ENCODE peak calls at places on chromosomes 7 and 10, in four cellular contexts. J, U, C and Z are unnamed samples.

GRCh38 chr10:30935078-30935477 is 96.6 kb downstream of the ZNF438 start:
- DNase-seq in U (no peak), C (no peak), J (no peak), Z (no peak)

GRCh38 chr10:119706521-119707278 is 19.1 kb upstream of the INPP5F start:
- DNase-seq in C (no peak), J (no peak), U (no peak), Z (no peak)

GRCh38 chr10:79347894-79348639 is 798 bp downstream of the PPIF start:
- DNase-seq in J (peak; percentile 37), C (no peak), U (peak; percentile 54), Z (no peak)

GRCh38 chr7:69659964-69660363 is 61.7 kb downstream of the AUTS2 start:
- DNase-seq in C (no peak), J (no peak), U (peak; percentile 16), Z (no peak)

GRCh38 chr7:75572396-75572795 is 80.3 kb downstream of the SPDYE5 start:
- DNase-seq in U (no peak), C (peak; percentile 25), J (peak; percentile 18), Z (no peak)

GRCh38 chr7:99324559-99324958 is 1.1 kb upstream of the ARPC1A start:
- DNase-seq in J (no peak), U (no peak), C (no peak), Z (no peak)

GRCh38 chr10:6995846-6996245 is 415.0 kb downstream of the SFMBT2 start:
- DNase-seq in J (no peak), U (no peak), C (no peak), Z (no peak)

GRCh38 chr10:124603376-124604213 is 140.6 kb downstream of the FAM53B start:
- DNase-seq in C (no peak), U (no peak), J (no peak), Z (no peak)

GRCh38 chr10:63761243-63761642 is 240.0 kb downstream of the REEP3 start:
- DNase-seq in C (no peak), U (no peak), J (no peak), Z (no peak)

GRCh38 chr7:46764100-46764941 is 817.6 kb downstream of the TNS3 start:
- DNase-seq in U (no peak), J (no peak), C (peak; percentile 14), Z (peak; percentile 92)

GRCh38 chr7:23234569-23235296 is 11.8 kb upstream of the GPNMB start:
- DNase-seq in U (no peak), C (no peak), J (no peak), Z (no peak)

GRCh38 chr10:2619927-2620326 is 447.4 kb upstream of the PFKP start:
- DNase-seq in U (no peak), C (no peak), J (no peak), Z (no peak)

GRCh38 chr7:876972-877311 is 588 bp downstream of the GET4 start:
- DNase-seq in C (no peak), U (peak; percentile 60), J (no peak), Z (no peak)

GRCh38 chr10:62046522-62047239 is 145.2 kb downstream of the ARID5B start:
- DNase-seq in J (no peak), C (no peak), U (no peak), Z (peak; percentile 52)

GRCh38 chr10:74827694-74828093 is 1.3 kb downstream of the KAT6B start:
- DNase-seq in C (no peak), J (no peak), U (no peak), Z (no peak)

GRCh38 chr10:30973737-30974136 is 57.9 kb downstream of the ZNF438 start:
- DNase-seq in J (no peak), C (no peak), U (no peak), Z (no peak)

GRCh38 chr7:151351027-151351426 is 9.4 kb downstream of the NUB1 start:
- DNase-seq in C (no peak), U (no peak), J (no peak), Z (no peak)

GRCh38 chr10:54796876-54797275 is 4.2 kb downstream of the PCDH15 start:
- DNase-seq in C (no peak), U (no peak), J (no peak), Z (no peak)

GRCh38 chr10:8349610-8350249 is 295.2 kb downstream of the GATA3 start:
- DNase-seq in U (no peak), J (no peak), C (no peak), Z (no peak)

GRCh38 chr7:142654398-142654797 is 94.9 kb upstream of the PRSS1 start:
- DNase-seq in C (no peak), J (no peak), U (no peak), Z (no peak)

GRCh38 chr10:69962746-69963135 is 89.9 kb upstream of the MACROH2A2 start:
- DNase-seq in C (no peak), J (no peak), U (no peak), Z (no peak)